ENCODE peak calls at places on chromosomes 6 and 20, in six cellular contexts. D, H, J, I, U and V are unnamed samples.
A peak's percentile ranks its signal among the peaks of the same experiment; 100 is the strongest.

GRCh38 chr20:36391955-36392354 is 85.8 kb downstream of the DLGAP4 start:
- DNase-seq in D (no peak), H (no peak), J (no peak), I (no peak), U (no peak), V (no peak)

GRCh38 chr6:25714765-25715164 is 39.8 kb upstream of the SLC17A4 start:
- DNase-seq in D (no peak), H (no peak), J (no peak), I (no peak), U (no peak), V (no peak)

GRCh38 chr6:87722831-87723726 is 21.0 kb upstream of the AKIRIN2 start:
- DNase-seq in D (no peak), H (peak; percentile 95), J (no peak), I (peak; percentile 54), U (no peak), V (peak; percentile 65)

GRCh38 chr20:53917145-53918009 is 153.0 kb downstream of the BCAS1 start:
- DNase-seq in D (no peak), H (peak; percentile 64), J (peak; percentile 37), I (peak; percentile 44), U (no peak), V (no peak)

GRCh38 chr20:64056889-64057627 is 5.9 kb upstream of the TCEA2 start:
- DNase-seq in D (no peak), H (no peak), J (no peak), I (no peak), U (no peak), V (no peak)

GRCh38 chr20:25025091-25025861 is 32.7 kb downstream of the ACSS1 start:
- DNase-seq in D (no peak), H (no peak), J (no peak), I (no peak), U (no peak), V (no peak)

GRCh38 chr6:16058188-16058780 is 70.6 kb upstream of the MYLIP start:
- DNase-seq in D (no peak), H (no peak), J (peak; percentile 18), I (peak; percentile 9), U (no peak), V (no peak)

GRCh38 chr20:16036331-16036730 is 536.9 kb downstream of the KIF16B start:
- DNase-seq in D (no peak), H (no peak), J (no peak), I (no peak), U (no peak), V (no peak)

GRCh38 chr6:122014961-122015360 is 384.5 kb upstream of the HSF2 start:
- DNase-seq in D (no peak), H (peak; percentile 90), J (no peak), I (no peak), U (no peak), V (no peak)

GRCh38 chr6:159959976-159960384 is 8.9 kb upstream of the IGF2R start:
- DNase-seq in D (no peak), H (no peak), J (no peak), I (no peak), U (no peak), V (no peak)

GRCh38 chr20:22383156-22383555 is 201.2 kb downstream of the FOXA2 start:
- DNase-seq in D (no peak), H (peak; percentile 48), J (no peak), I (no peak), U (no peak), V (no peak)

GRCh38 chr6:53795702-53796450 is 1.1 kb downstream of the LRRC1 start:
- DNase-seq in D (no peak), H (peak; percentile 26), J (no peak), I (peak; percentile 36), U (no peak), V (no peak)

GRCh38 chr6:99521557-99522286 is 6.5 kb upstream of the USP45 start:
- DNase-seq in D (no peak), H (peak; percentile 43), J (no peak), I (no peak), U (no peak), V (no peak)

GRCh38 chr6:119514355-119514754 is 164.8 kb upstream of the MAN1A1 start:
- DNase-seq in D (no peak), H (no peak), J (no peak), I (no peak), U (no peak), V (no peak)

GRCh38 chr6:140051521-140052455 is 677.3 kb upstream of the CITED2 start:
- DNase-seq in D (no peak), H (peak; percentile 99), J (no peak), I (no peak), U (no peak), V (no peak)